ENCODE peak calls at places on chromosomes 11 and 22, in five cellular contexts. O is upper lobe of right lung; I is fibroblast of lung; X is stimulated activated naive CD8-positive, alpha-beta T cell treated with anti-CD3 and anti-CD28 coated beads, Interleukin-15, amount 100 ng/mL, for 72 hours; V is SW 1271. N is an unnamed sample.

GRCh38 chr11:59284773-59285129 is 72.0 kb upstream of the MPEG1 start:
- DNase-seq in O (no peak), I (no peak), X (no peak), V (no peak), N (no peak)

GRCh38 chr11:118287006-118287405 is 17.5 kb upstream of the CD3E start:
- DNase-seq in O (no peak), I (no peak), X (no peak), V (no peak), N (no peak)

GRCh38 chr22:41075946-41076345 is 16.4 kb upstream of the EP300 start:
- DNase-seq in O (no peak), I (no peak), X (no peak), V (no peak), N (no peak)

GRCh38 chr11:129999407-129999806 is 3.2 kb downstream of the PRDM10 start:
- DNase-seq in O (no peak), I (no peak), X (no peak), V (no peak), N (no peak)

GRCh38 chr22:48980409-48980808 is 847.3 kb downstream of the BRD1 start:
- DNase-seq in O (no peak), I (no peak), X (no peak), V (no peak), N (no peak)

GRCh38 chr22:38799265-38800002 is 5.5 kb upstream of the DNAL4 start:
- DNase-seq in O (no peak), I (no peak), X (no peak), V (no peak), N (no peak)

GRCh38 chr11:34348919-34349318 is 8.9 kb downstream of the ABTB2 start:
- DNase-seq in O (no peak), I (peak; percentile 47), X (no peak), V (no peak), N (no peak)

GRCh38 chr22:41197808-41198585 is 7.1 kb upstream of the L3MBTL2 start:
- DNase-seq in O (peak; percentile 73), I (no peak), X (peak; percentile 33), V (peak; percentile 36), N (peak; percentile 66)

GRCh38 chr11:134971381-134971780 is 559.3 kb upstream of the B3GAT1 start:
- DNase-seq in O (no peak), I (no peak), X (no peak), V (no peak), N (no peak)

GRCh38 chr11:30018443-30018842 is 1.6 kb upstream of the KCNA4 start:
- DNase-seq in O (no peak), I (no peak), X (no peak), V (no peak), N (no peak)

GRCh38 chr22:32541481-32541880 is 66.9 kb downstream of the FBXO7 start:
- DNase-seq in O (no peak), I (no peak), X (no peak), V (no peak), N (no peak)

GRCh38 chr11:18727499-18728236 is 1.7 kb upstream of the IGSF22 start:
- DNase-seq in O (no peak), I (no peak), X (peak; percentile 42), V (peak; percentile 45), N (peak; percentile 55)

GRCh38 chr22:49960967-49961600 is 512 bp downstream of the PIM3 start:
- DNase-seq in O (peak; percentile 81), I (no peak), X (peak; percentile 77), V (no peak), N (no peak)

GRCh38 chr11:72333657-72334056 is 89.7 kb upstream of the PHOX2A start:
- DNase-seq in O (no peak), I (peak; percentile 10), X (peak; percentile 22), V (no peak), N (peak; percentile 97)

GRCh38 chr11:57502376-57502775 is 13.1 kb downstream of the SLC43A1 start:
- DNase-seq in O (no peak), I (no peak), X (no peak), V (no peak), N (no peak)

GRCh38 chr11:3959015-3959917 is 103.8 kb downstream of the STIM1 start:
- DNase-seq in O (no peak), I (peak; percentile 33), X (no peak), V (peak; percentile 5), N (peak; percentile 40)

GRCh38 chr11:9566561-9567063 is 6.9 kb upstream of the WEE1 start:
- DNase-seq in O (no peak), I (peak; percentile 92), X (no peak), V (no peak), N (no peak)

GRCh38 chr11:122071680-122072321 is 44.2 kb downstream of the BLID start:
- DNase-seq in O (no peak), I (no peak), X (no peak), V (no peak), N (no peak)

GRCh38 chr22:32686354-32686753 is 115.2 kb upstream of the TIMP3 start:
- DNase-seq in O (no peak), I (no peak), X (no peak), V (no peak), N (no peak)

GRCh38 chr11:1953489-1954284 is 6.6 kb downstream of the MRPL23 start:
- DNase-seq in O (peak; percentile 63), I (no peak), X (no peak), V (no peak), N (no peak)

GRCh38 chr11:115501504-115501894 is 2.7 kb downstream of the CADM1 start:
- DNase-seq in O (no peak), I (no peak), X (no peak), V (no peak), N (no peak)

GRCh38 chr11:123640677-123641494 is 13.5 kb downstream of the SCN3B start:
- DNase-seq in O (peak; percentile 71), I (peak; percentile 29), X (peak; percentile 61), V (peak; percentile 23), N (peak; percentile 50)

GRCh38 chr22:48558606-48559402 is 1268.9 kb downstream of the BRD1 start:
- DNase-seq in O (no peak), I (no peak), X (no peak), V (no peak), N (no peak)

GRCh38 chr22:29329581-29329980 is 14.1 kb upstream of the RASL10A start:
- DNase-seq in O (no peak), I (no peak), X (no peak), V (no peak), N (no peak)

GRCh38 chr11:78737891-78738290 is 163.2 kb upstream of the NARS2 start:
- DNase-seq in O (no peak), I (no peak), X (no peak), V (no peak), N (no peak)

GRCh38 chr11:64996710-64997380 is at the start of gene BATF2:
- DNase-seq in O (peak; percentile 90), I (peak; percentile 87), X (no peak), V (peak; percentile 80), N (peak; percentile 22)

GRCh38 chr11:47220401-47220821 is 5.6 kb downstream of the DDB2 start:
- DNase-seq in O (no peak), I (peak; percentile 86), X (no peak), V (peak; percentile 61), N (no peak)

GRCh38 chr22:46336119-46337078 is 885 bp downstream of the TRMU start:
- DNase-seq in O (no peak), I (peak; percentile 2), X (no peak), V (no peak), N (no peak)

GRCh38 chr11:101428918-101429317 is 154.9 kb downstream of the TRPC6 start:
- DNase-seq in O (no peak), I (peak; percentile 42), X (no peak), V (peak; percentile 41), N (peak; percentile 25)

GRCh38 chr11:133021503-133021902 is 510.8 kb downstream of the OPCML start:
- DNase-seq in O (no peak), I (no peak), X (no peak), V (no peak), N (no peak)

GRCh38 chr11:76408171-76408965 is 27.2 kb downstream of the GVQW3 start:
- DNase-seq in O (no peak), I (no peak), X (no peak), V (no peak), N (no peak)

GRCh38 chr22:28252539-28252938 is 333.5 kb upstream of the PITPNB start:
- DNase-seq in O (no peak), I (no peak), X (no peak), V (no peak), N (no peak)

GRCh38 chr11:118078972-118079411 is 2.1 kb downstream of the TMPRSS4 start:
- DNase-seq in O (no peak), I (no peak), X (no peak), V (no peak), N (no peak)

GRCh38 chr11:124108158-124108557 is 7.1 kb upstream of the VWA5A start:
- DNase-seq in O (no peak), I (peak; percentile 55), X (no peak), V (peak; percentile 30), N (no peak)

GRCh38 chr11:96045622-96046456 is 121.9 kb upstream of the MTMR2 start:
- DNase-seq in O (no peak), I (peak; percentile 69), X (no peak), V (no peak), N (no peak)

GRCh38 chr22:38413085-38414008 is 41.7 kb downstream of the KCNJ4 start:
- DNase-seq in O (peak; percentile 69), I (no peak), X (no peak), V (no peak), N (no peak)

GRCh38 chr11:47571012-47571729 is 5.8 kb downstream of the PTPMT1 start:
- DNase-seq in O (no peak), I (no peak), X (no peak), V (no peak), N (no peak)

GRCh38 chr11:110529043-110529442 is 99.3 kb downstream of the FDX1 start:
- DNase-seq in O (no peak), I (no peak), X (no peak), V (peak; percentile 41), N (no peak)

GRCh38 chr11:123196060-123196714 is 1.1 kb upstream of the CLMP start:
- DNase-seq in O (no peak), I (no peak), X (no peak), V (no peak), N (no peak)

GRCh38 chr11:94638902-94639373 is 71.8 kb downstream of the PIWIL4 start:
- DNase-seq in O (no peak), I (peak; percentile 57), X (no peak), V (no peak), N (peak; percentile 15)

N was measured in Kasumi-1.